ENCODE peak calls at places on chromosome 1, in seven cellular contexts. F is lower lobe of right lung; X is esophagus squamous epithelium; I is GM23248; K is BE2C; A is effector memory CD4-positive, alpha-beta T cell; Z is CD4-positive, CD25-positive, alpha-beta regulatory T cell. R is an unnamed sample. For H3K36me3 and H3K27me3, the result is how much of the 10 kb centered on the place peaks cover.

GRCh38 chr1:27557596-27558340 is 46.2 kb downstream of the AHDC1 start:
- DNase-seq in I (no peak), F (no peak), X (no peak), A (no peak), K (no peak), Z (no peak), R (peak)

GRCh38 chr1:63463248-63463647 is 59.8 kb downstream of the ITGB3BP start:
- DNase-seq in Z (no peak), I (peak), F (no peak), A (no peak), X (no peak), K (no peak), R (no peak)

GRCh38 chr1:221478050-221478949 is 263.6 kb downstream of the DUSP10 start:
- DNase-seq in K (peak), F (no peak), A (peak), X (no peak), Z (peak), I (peak), R (peak)

GRCh38 chr1:64966158-64966963 is at the start of gene JAK1:
- DNase-seq in F (peak), Z (peak), K (peak), I (peak), X (peak), A (peak), R (peak)

GRCh38 chr1:81029266-81029665 is 771.5 kb upstream of the ADGRL2 start:
- DNase-seq in I (no peak), X (no peak), F (no peak), A (no peak), Z (no peak), K (no peak), R (no peak)

GRCh38 chr1:47696911-47697441 is 259.1 kb downstream of the FOXD2 start:
- DNase-seq in Z (no peak), F (no peak), I (no peak), K (no peak), A (no peak), X (no peak), R (no peak)

GRCh38 chr1:116230712-116231111 is 119.5 kb downstream of the MAB21L3 start:
- DNase-seq in K (no peak), Z (no peak), I (no peak), X (no peak), A (no peak), F (no peak), R (no peak)

GRCh38 chr1:56302878-56303277 is 276.5 kb downstream of the PLPP3 start:
- DNase-seq in A (no peak), Z (no peak), K (no peak), F (no peak), X (no peak), I (peak), R (peak)

GRCh38 chr1:7068552-7068951 is 283.3 kb downstream of the CAMTA1 start:
- DNase-seq in X (no peak), F (no peak), A (no peak), Z (no peak), K (no peak), I (no peak), R (peak)

GRCh38 chr1:16617101-16617727 is 3.9 kb upstream of the NBPF1 start:
- DNase-seq in A (no peak), X (no peak), I (no peak), Z (no peak), K (no peak), F (peak), R (no peak)

GRCh38 chr1:73044241-73044640 is 761.9 kb upstream of the NEGR1 start:
- DNase-seq in I (no peak), A (no peak), Z (no peak), F (no peak), K (no peak), X (no peak), R (peak)

GRCh38 chr1:214289574-214290272 is 8.8 kb downstream of the SMYD2 start:
- DNase-seq in I (no peak), X (no peak), K (no peak), Z (no peak), A (no peak), F (no peak), R (no peak)

GRCh38 chr1:22168412-22168973 is 25.6 kb upstream of the WNT4 start:
- DNase-seq in X (no peak), I (no peak), A (no peak), K (no peak), F (no peak), Z (no peak), R (no peak)

GRCh38 chr1:35386954-35387353 is 118.4 kb downstream of the ZMYM4 start:
- DNase-seq in I (no peak), K (no peak), Z (no peak), X (no peak), A (no peak), F (no peak), R (no peak)

GRCh38 chr1:40753142-40753882 is 30.3 kb upstream of the KCNQ4 start:
- DNase-seq in A (no peak), I (no peak), F (no peak), Z (no peak), K (no peak), X (no peak), R (no peak)

GRCh38 chr1:33099290-33100118 is 18.6 kb downstream of the AZIN2 start:
- DNase-seq in I (peak), F (peak), K (no peak), X (no peak), Z (peak), A (peak), R (peak)

GRCh38 chr1:206535853-206536188 is 28.5 kb downstream of the RASSF5 start:
- DNase-seq in X (no peak), K (no peak), I (no peak), F (no peak), A (no peak), Z (no peak), R (no peak)

GRCh38 chr1:150703427-150703826 is 6.5 kb upstream of the GOLPH3L start:
- DNase-seq in A (no peak), X (no peak), Z (no peak), I (no peak), K (no peak), F (no peak), R (no peak)

GRCh38 chr1:44605904-44606615 is 68.2 kb downstream of the TMEM53 start:
- DNase-seq in K (no peak), X (no peak), F (no peak), Z (no peak), A (no peak), I (peak), R (peak)

GRCh38 chr1:178645157-178645825 is 79.8 kb upstream of the RALGPS2 start:
- DNase-seq in K (no peak), I (peak), F (no peak), A (no peak), Z (no peak), X (no peak), R (no peak)

GRCh38 chr1:230976825-230977747 is 1.6 kb downstream of the TTC13 start:
- DNase-seq in X (no peak), I (no peak), A (peak), F (no peak), Z (peak), K (no peak), R (no peak)

GRCh38 chr1:230877139-230877923 is 9.0 kb upstream of the C1orf198 start:
- DNase-seq in I (peak), F (no peak), Z (no peak), X (no peak), A (no peak), K (no peak), R (peak)

GRCh38 chr1:187228790-187229189 is 400.0 kb downstream of the PLA2G4A start:
- DNase-seq in Z (no peak), A (no peak), X (no peak), I (no peak), F (no peak), K (no peak), R (no peak)
- H3K4me3 ChIP-seq in Z (no peak), A (no peak), X (no peak), I (no peak), F (no peak), K (no peak), R (no peak)

GRCh38 chr1:96763514-96763913 is 41.9 kb downstream of the PTBP2 start:
- DNase-seq in K (no peak), I (no peak), Z (no peak), F (no peak), A (no peak), X (no peak), R (no peak)
- H3K36me3 ChIP-seq in K (under half), I (under half), Z (under half), F (under half), A (under half), X (under half), R (under half)

GRCh38 chr1:51920130-51920529 is 41.6 kb upstream of the NRDC start:
- DNase-seq in F (no peak), Z (no peak), K (no peak), I (peak), A (no peak), X (no peak), R (no peak)

GRCh38 chr1:51919684-51920083 is 41.2 kb upstream of the NRDC start:
- DNase-seq in X (no peak), A (no peak), K (no peak), Z (no peak), I (no peak), F (no peak), R (no peak)

GRCh38 chr1:51924455-51924854 is 45.9 kb upstream of the NRDC start:
- DNase-seq in K (no peak), Z (no peak), I (peak), F (no peak), A (no peak), X (no peak), R (peak)

GRCh38 chr1:51926171-51926812 is 47.8 kb upstream of the NRDC start:
- DNase-seq in Z (no peak), A (no peak), X (no peak), F (no peak), I (peak), K (peak), R (peak)

GRCh38 chr1:51922040-51922439 is 43.5 kb upstream of the NRDC start:
- DNase-seq in F (no peak), Z (no peak), A (no peak), X (no peak), I (no peak), K (no peak), R (no peak)
- H3K27me3 ChIP-seq in F (under half), Z (under half), A (under half), X (under half), I (under half), K (under half), R (under half)

GRCh38 chr1:180165096-180165495 is 10.4 kb downstream of the QSOX1 start:
- DNase-seq in I (no peak), K (no peak), A (no peak), X (no peak), F (no peak), Z (no peak), R (no peak)
- H3K4me3 ChIP-seq in I (no peak), K (no peak), A (no peak), X (no peak), F (no peak), Z (no peak), R (no peak)

GRCh38 chr1:226987179-226987536 is 47.1 kb downstream of the COQ8A start:
- DNase-seq in Z (no peak), X (no peak), I (no peak), A (no peak), K (no peak), F (no peak), R (no peak)
- H3K36me3 ChIP-seq in Z (under half), X (under half), I (under half), A (under half), K (under half), F (half or more), R (under half)

GRCh38 chr1:152328801-152329391 is 3.9 kb upstream of the FLG start:
- DNase-seq in X (no peak), F (no peak), K (no peak), A (no peak), I (peak), Z (no peak), R (no peak)
- H3K27me3 ChIP-seq in X (under half), F (under half), K (under half), A (under half), I (under half), Z (under half), R (under half)